ENCODE peak calls at places on chromosome 20, in seven cellular contexts. One of them, this sample, is unnamed.

GRCh38 chr20:916125-916799 is at the start of gene ANGPT4:
- DNase-seq in breast epithelium: no peak
- DNase-seq in body of pancreas: no peak
- DNase-seq in fibroblast of lung: no peak
- DNase-seq in uterus: no peak
- DNase-seq in suprapubic skin: no peak
- DNase-seq in Panc1: no peak
- DNase-seq in this sample: no peak

GRCh38 chr20:24828992-24829648 is 119.9 kb upstream of the CST7 start:
- DNase-seq in body of pancreas: no peak
- DNase-seq in fibroblast of lung: no peak
- DNase-seq in suprapubic skin: no peak
- DNase-seq in uterus: no peak
- DNase-seq in Panc1: no peak
- DNase-seq in breast epithelium: no peak
- DNase-seq in this sample: no peak

GRCh38 chr20:58146761-58147160 is 81.7 kb downstream of the ANKRD60 start:
- DNase-seq in Panc1: no peak
- DNase-seq in breast epithelium: no peak
- DNase-seq in fibroblast of lung: no peak
- DNase-seq in uterus: peak
- DNase-seq in suprapubic skin: peak
- DNase-seq in body of pancreas: no peak
- DNase-seq in this sample: no peak

GRCh38 chr20:23528867-23529431 is 38.0 kb downstream of the CST8 start:
- DNase-seq in breast epithelium: no peak
- DNase-seq in body of pancreas: no peak
- DNase-seq in fibroblast of lung: no peak
- DNase-seq in suprapubic skin: no peak
- DNase-seq in uterus: no peak
- DNase-seq in Panc1: no peak
- DNase-seq in this sample: no peak

GRCh38 chr20:25254986-25255680 is 7.2 kb downstream of the PYGB start:
- DNase-seq in body of pancreas: peak
- DNase-seq in Panc1: no peak
- DNase-seq in breast epithelium: peak
- DNase-seq in fibroblast of lung: no peak
- DNase-seq in uterus: no peak
- DNase-seq in suprapubic skin: peak
- DNase-seq in this sample: no peak

GRCh38 chr20:22274330-22274729 is 310.0 kb downstream of the FOXA2 start:
- DNase-seq in suprapubic skin: no peak
- DNase-seq in fibroblast of lung: no peak
- DNase-seq in Panc1: no peak
- DNase-seq in breast epithelium: no peak
- DNase-seq in body of pancreas: peak
- DNase-seq in uterus: no peak
- DNase-seq in this sample: no peak

GRCh38 chr20:58694241-58695083 is 1.9 kb downstream of the NPEPL1 start:
- DNase-seq in uterus: no peak
- DNase-seq in body of pancreas: peak
- DNase-seq in Panc1: no peak
- DNase-seq in breast epithelium: no peak
- DNase-seq in fibroblast of lung: no peak
- DNase-seq in suprapubic skin: peak
- DNase-seq in this sample: no peak

GRCh38 chr20:33601861-33602260 is 60.3 kb upstream of the C20orf144 start:
- DNase-seq in breast epithelium: no peak
- DNase-seq in body of pancreas: no peak
- DNase-seq in suprapubic skin: no peak
- DNase-seq in uterus: no peak
- DNase-seq in Panc1: no peak
- DNase-seq in fibroblast of lung: no peak
- DNase-seq in this sample: no peak

GRCh38 chr20:22248052-22248667 is 336.2 kb downstream of the FOXA2 start:
- DNase-seq in body of pancreas: peak
- DNase-seq in breast epithelium: no peak
- DNase-seq in fibroblast of lung: no peak
- DNase-seq in uterus: no peak
- DNase-seq in Panc1: no peak
- DNase-seq in suprapubic skin: no peak
- DNase-seq in this sample: no peak

GRCh38 chr20:10699941-10700340 is 26.1 kb upstream of the JAG1 start:
- DNase-seq in suprapubic skin: no peak
- DNase-seq in breast epithelium: no peak
- DNase-seq in fibroblast of lung: no peak
- DNase-seq in Panc1: no peak
- DNase-seq in uterus: no peak
- DNase-seq in body of pancreas: no peak
- DNase-seq in this sample: no peak

GRCh38 chr20:61499859-61500258 is 247.8 kb downstream of the CDH4 start:
- DNase-seq in Panc1: no peak
- DNase-seq in uterus: no peak
- DNase-seq in body of pancreas: no peak
- DNase-seq in breast epithelium: no peak
- DNase-seq in fibroblast of lung: no peak
- DNase-seq in suprapubic skin: no peak
- DNase-seq in this sample: no peak

GRCh38 chr20:7375905-7376304 is 564.4 kb downstream of the HAO1 start:
- DNase-seq in suprapubic skin: no peak
- DNase-seq in uterus: no peak
- DNase-seq in body of pancreas: no peak
- DNase-seq in breast epithelium: no peak
- DNase-seq in fibroblast of lung: peak
- DNase-seq in Panc1: no peak
- DNase-seq in this sample: no peak

GRCh38 chr20:54293526-54293925 is 85.6 kb downstream of the PFDN4 start:
- DNase-seq in body of pancreas: peak
- DNase-seq in suprapubic skin: no peak
- DNase-seq in fibroblast of lung: peak
- DNase-seq in Panc1: no peak
- DNase-seq in uterus: peak
- DNase-seq in breast epithelium: no peak
- DNase-seq in this sample: no peak

DNA sequence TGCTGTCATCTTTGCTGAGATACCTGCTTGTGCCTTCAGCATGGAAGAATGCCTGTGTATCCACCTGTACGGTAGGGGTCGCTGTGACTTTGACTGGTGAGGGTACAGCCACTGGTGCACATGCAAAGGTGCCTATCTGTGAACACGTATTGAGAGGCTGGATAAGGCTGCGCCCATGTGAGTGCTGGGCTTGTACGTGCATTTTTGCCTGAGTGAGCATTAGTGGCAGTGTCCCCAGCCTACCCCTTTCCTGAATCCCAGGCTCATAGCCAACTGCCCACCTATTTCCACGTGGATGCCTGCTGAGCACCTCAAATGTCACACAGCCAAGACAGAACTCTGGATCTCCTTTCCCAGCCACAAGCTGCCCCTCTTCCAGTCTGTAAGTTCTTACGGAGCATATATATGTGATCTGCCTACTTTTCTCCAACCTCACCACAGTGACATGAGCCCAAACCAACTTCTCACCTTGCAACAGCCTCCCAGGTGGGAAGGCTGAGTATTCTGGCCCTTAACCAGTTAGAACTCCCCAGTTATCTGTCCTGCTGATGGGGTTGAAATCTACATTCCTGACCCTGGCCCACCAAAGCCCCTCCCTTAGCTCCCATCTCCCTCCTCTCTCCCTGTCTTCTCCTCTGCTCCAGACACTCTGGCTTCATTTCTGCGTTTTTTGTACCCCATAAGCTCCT is 1.1 kb upstream of the SLC2A10 start:
- DNase-seq in suprapubic skin: no peak
- DNase-seq in breast epithelium: no peak
- DNase-seq in body of pancreas: peak
- DNase-seq in Panc1: no peak
- DNase-seq in uterus: no peak
- DNase-seq in fibroblast of lung: no peak
- DNase-seq in this sample: no peak
- TF ChIP-seq CTCF in suprapubic skin: peak
- TF ChIP-seq CTCF in breast epithelium: peak
- TF ChIP-seq CTCF in body of pancreas: peak
- TF ChIP-seq CTCF in Panc1: peak
- TF ChIP-seq CTCF in uterus: no peak
- TF ChIP-seq CTCF in fibroblast of lung: peak
- TF ChIP-seq CTCF in this sample: no peak

DNA sequence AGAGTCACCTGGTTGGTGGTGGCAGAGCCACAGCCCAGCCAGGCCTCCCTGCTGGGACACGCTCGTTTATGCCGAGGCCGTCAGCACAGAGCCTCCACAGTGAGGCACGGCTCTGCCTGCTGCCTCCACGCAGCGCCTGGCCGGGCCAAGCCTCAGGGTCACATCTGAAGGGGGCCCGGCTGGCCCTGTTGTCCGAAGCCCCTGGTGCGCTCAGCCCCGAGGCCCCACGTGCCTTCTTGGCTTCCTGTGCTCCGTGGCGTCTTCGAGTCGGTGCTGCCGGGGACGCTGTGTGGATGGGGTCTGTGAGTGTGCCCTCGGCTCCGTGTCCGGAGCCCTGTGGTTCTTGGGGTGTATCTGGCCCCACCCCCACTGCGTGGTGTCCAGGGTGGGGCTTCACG is 10.4 kb upstream of the TNFRSF6B start:
- DNase-seq in suprapubic skin: no peak
- DNase-seq in breast epithelium: no peak
- DNase-seq in body of pancreas: no peak
- DNase-seq in fibroblast of lung: no peak
- DNase-seq in uterus: no peak
- DNase-seq in Panc1: no peak
- DNase-seq in this sample: no peak
- H3K27ac ChIP-seq in suprapubic skin: peak
- H3K27ac ChIP-seq in breast epithelium: peak
- H3K27ac ChIP-seq in body of pancreas: peak
- H3K27ac ChIP-seq in fibroblast of lung: peak
- H3K27ac ChIP-seq in uterus: peak
- H3K27ac ChIP-seq in Panc1: peak
- H3K27ac ChIP-seq in this sample: peak

GRCh38 chr20:51529758-51530157 is 12.8 kb downstream of the NFATC2 start:
- DNase-seq in Panc1: no peak
- DNase-seq in fibroblast of lung: peak
- DNase-seq in uterus: no peak
- DNase-seq in breast epithelium: no peak
- DNase-seq in suprapubic skin: no peak
- DNase-seq in body of pancreas: peak
- DNase-seq in this sample: no peak

GRCh38 chr20:51532577-51533191 is 9.8 kb downstream of the NFATC2 start:
- DNase-seq in breast epithelium: no peak
- DNase-seq in suprapubic skin: no peak
- DNase-seq in body of pancreas: peak
- DNase-seq in fibroblast of lung: peak
- DNase-seq in uterus: no peak
- DNase-seq in Panc1: no peak
- DNase-seq in this sample: peak

GRCh38 chr20:51533291-51534172 is 9.0 kb downstream of the NFATC2 start:
- DNase-seq in body of pancreas: no peak
- DNase-seq in Panc1: peak
- DNase-seq in breast epithelium: no peak
- DNase-seq in fibroblast of lung: no peak
- DNase-seq in uterus: no peak
- DNase-seq in suprapubic skin: no peak
- DNase-seq in this sample: no peak

GRCh38 chr20:51531141-51531710 is 11.3 kb downstream of the NFATC2 start:
- DNase-seq in breast epithelium: no peak
- DNase-seq in Panc1: no peak
- DNase-seq in suprapubic skin: no peak
- DNase-seq in body of pancreas: no peak
- DNase-seq in fibroblast of lung: no peak
- DNase-seq in uterus: no peak
- DNase-seq in this sample: no peak

DNA sequence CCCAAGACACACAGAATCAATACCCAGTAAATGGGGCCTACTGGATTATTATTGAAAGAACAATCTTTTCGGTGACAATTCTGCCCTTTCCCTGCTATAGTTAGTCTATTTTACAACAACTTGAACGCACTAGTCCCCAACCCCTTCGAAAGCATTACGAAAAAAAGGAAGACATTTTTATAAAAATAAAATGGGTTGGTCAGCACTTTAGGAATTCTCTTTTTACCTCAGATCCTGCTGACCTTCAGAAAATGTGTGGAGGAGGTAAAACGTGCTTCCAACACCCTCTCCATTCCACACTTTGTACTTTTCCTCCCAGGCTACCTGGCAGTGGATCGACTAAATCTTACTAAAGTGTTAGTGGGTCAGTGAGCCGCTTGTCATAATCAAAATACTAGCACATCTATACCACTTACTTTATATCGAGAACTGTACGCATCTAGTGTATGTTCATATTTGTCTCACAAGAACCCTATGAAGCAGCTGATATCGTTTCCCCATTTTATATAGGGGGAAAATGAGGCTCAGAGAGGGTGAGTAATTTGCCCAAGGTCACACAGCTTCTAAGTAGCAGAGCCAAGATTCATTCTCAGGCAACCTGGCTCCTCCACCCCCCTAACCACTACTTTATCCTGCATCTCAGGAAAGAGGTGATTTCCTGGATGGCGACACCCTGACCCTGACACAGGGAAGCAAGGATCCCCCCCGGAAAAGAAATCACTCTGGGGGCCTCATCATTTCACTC is 10.6 kb downstream of the NFATC2 start:
- DNase-seq in suprapubic skin: no peak
- DNase-seq in Panc1: no peak
- DNase-seq in breast epithelium: no peak
- DNase-seq in fibroblast of lung: no peak
- DNase-seq in uterus: no peak
- DNase-seq in body of pancreas: no peak
- DNase-seq in this sample: no peak
- H3K4me3 ChIP-seq in suprapubic skin: no peak
- H3K4me3 ChIP-seq in Panc1: no peak
- H3K4me3 ChIP-seq in breast epithelium: no peak
- H3K4me3 ChIP-seq in fibroblast of lung: no peak
- H3K4me3 ChIP-seq in uterus: no peak
- H3K4me3 ChIP-seq in body of pancreas: no peak
- H3K4me3 ChIP-seq in this sample: no peak

DNA sequence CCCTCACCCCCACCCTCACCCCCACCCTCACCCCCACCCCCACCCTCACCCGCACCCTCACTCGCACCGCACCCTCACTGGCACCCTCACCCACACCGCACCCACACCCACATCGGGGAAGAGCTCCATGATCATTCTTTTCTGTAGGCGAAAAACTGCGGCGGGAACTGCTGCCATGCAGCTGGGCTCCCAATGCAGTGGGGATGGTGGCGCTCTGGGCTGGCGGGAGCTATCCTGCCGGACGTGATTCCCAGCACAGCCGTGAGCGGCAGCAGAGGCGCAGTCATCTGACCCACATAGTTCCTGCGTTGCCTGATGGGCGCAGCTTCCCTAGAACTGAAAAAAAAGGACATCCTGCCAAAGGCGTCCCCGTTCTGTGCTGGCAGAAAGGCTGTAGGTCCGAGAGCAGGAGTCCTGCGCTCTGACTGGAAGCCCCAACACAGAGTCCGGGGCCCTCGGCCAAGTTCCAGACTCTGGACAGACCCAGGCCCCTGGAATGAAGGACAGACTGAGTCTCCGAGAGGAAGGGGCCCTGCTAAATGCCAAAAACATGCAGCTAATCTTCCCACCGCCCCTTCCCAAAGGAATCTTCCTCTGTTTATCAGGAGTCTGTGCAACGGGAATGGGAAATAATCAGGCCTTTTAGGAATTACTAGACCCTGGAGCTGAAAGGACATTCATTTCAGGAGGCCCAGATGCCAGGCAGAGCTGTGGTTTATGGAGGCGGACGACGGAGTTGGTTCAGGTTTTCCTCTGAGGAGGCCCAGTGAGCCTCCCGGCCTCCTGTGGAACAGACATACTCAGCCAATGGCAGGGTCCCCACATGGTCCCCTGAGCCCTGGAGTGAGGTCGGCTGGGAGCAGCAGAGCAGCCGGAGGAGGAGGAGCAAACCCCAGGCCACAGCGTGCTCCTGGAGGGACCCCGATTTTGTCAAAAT is 14.1 kb upstream of the TCFL5 start:
- DNase-seq in breast epithelium: peak
- DNase-seq in Panc1: no peak
- DNase-seq in body of pancreas: peak
- DNase-seq in suprapubic skin: peak
- DNase-seq in uterus: peak
- DNase-seq in fibroblast of lung: peak
- DNase-seq in this sample: peak
- TF ChIP-seq CTCF in breast epithelium: peak
- TF ChIP-seq CTCF in Panc1: no peak
- TF ChIP-seq CTCF in body of pancreas: peak
- TF ChIP-seq CTCF in suprapubic skin: peak
- TF ChIP-seq CTCF in uterus: peak
- TF ChIP-seq CTCF in fibroblast of lung: peak
- TF ChIP-seq CTCF in this sample: peak

This sample was measured in dorsolateral prefrontal cortex.